ENCODE peak calls at places on chromosomes 12 and 14, in ten cellular contexts. K is left lung; W is iPS DF 6.9; Z is uterus; H is ovary; B is pancreas; O is CD8-positive, alpha-beta T cell; Y is adipocyte; U is right lobe of liver; P is GM23248. T is an unnamed sample. For H3K4me1 and H3K9me3, the result is how much of the 10 kb centered on the place peaks cover.

GRCh38 chr14:84064756-84065155 is 1465.2 kb upstream of the FLRT2 start:
- DNase-seq in P (no peak), Z (no peak), K (no peak), Y (no peak), B (no peak), H (no peak), W (no peak), O (no peak), U (no peak), T (no peak)

GRCh38 chr12:130519-130918 is 64.0 kb downstream of the IQSEC3 start:
- DNase-seq in P (no peak), Y (no peak), O (no peak), B (no peak), U (no peak), K (no peak), W (no peak), H (no peak), Z (no peak), T (no peak)

GRCh38 chr14:52522033-52522432 is 30.3 kb downstream of the TXNDC16 start:
- DNase-seq in O (no peak), Y (no peak), P (no peak), H (no peak), U (no peak), K (no peak), W (no peak), Z (no peak), B (no peak), T (no peak)

GRCh38 chr14:104135121-104135903 is 3.1 kb upstream of the KIF26A start:
- DNase-seq in O (no peak), B (peak), Y (peak), P (peak), Z (no peak), K (peak), H (peak), U (peak), W (peak), T (no peak)

GRCh38 chr12:54993181-54993835 is 8.7 kb upstream of the TESPA1 start:
- DNase-seq in B (no peak), P (peak), K (no peak), W (no peak), O (peak), Y (peak), U (no peak), H (peak), Z (peak), T (peak)

GRCh38 chr12:26803552-26803951 is 29.4 kb downstream of the ITPR2 start:
- DNase-seq in K (no peak), Y (peak), O (no peak), B (no peak), H (no peak), Z (no peak), W (no peak), U (no peak), P (peak), T (no peak)

GRCh38 chr14:99509871-99510555 is 28.8 kb downstream of the CCNK start:
- DNase-seq in W (no peak), P (no peak), Y (no peak), H (no peak), O (no peak), B (peak), U (no peak), Z (no peak), K (no peak), T (no peak)

GRCh38 chr12:55738113-55739024 is 4.6 kb upstream of the GDF11 start:
- DNase-seq in B (peak), K (peak), W (peak), Y (peak), U (peak), Z (peak), P (peak), H (peak), O (peak), T (peak)

GRCh38 chr14:58716706-58717105 is 78.9 kb downstream of the DACT1 start:
- DNase-seq in W (no peak), O (no peak), K (no peak), H (no peak), B (no peak), Z (no peak), P (no peak), U (no peak), Y (no peak), T (no peak)

GRCh38 chr12:13628067-13628466 is 353.3 kb downstream of the GRIN2B start:
- DNase-seq in W (no peak), O (no peak), U (no peak), Y (no peak), K (no peak), P (no peak), H (no peak), Z (no peak), B (no peak), T (no peak)

GRCh38 chr12:94553130-94553519 is 93.5 kb upstream of the CEP83 start:
- DNase-seq in H (peak), P (peak), Z (no peak), W (no peak), B (no peak), U (no peak), O (no peak), Y (peak), K (no peak), T (no peak)

GRCh38 chr14:59101441-59101840 is 87.0 kb upstream of the DAAM1 start:
- DNase-seq in B (no peak), H (no peak), K (no peak), O (no peak), Z (no peak), U (no peak), P (no peak), W (no peak), Y (no peak), T (no peak)

GRCh38 chr12:79949098-79949497 is 14.2 kb upstream of the PPP1R12A start:
- DNase-seq in Y (no peak), H (no peak), K (no peak), B (no peak), Z (no peak), U (no peak), P (no peak), O (no peak), W (no peak), T (no peak)

GRCh38 chr14:61645247-61645646 is 50.1 kb upstream of the HIF1A start:
- DNase-seq in U (no peak), O (no peak), B (no peak), Z (no peak), H (no peak), W (no peak), P (no peak), Y (no peak), K (no peak), T (no peak)

GRCh38 chr12:19026035-19026434 is 103.5 kb upstream of the PLEKHA5 start:
- DNase-seq in Y (no peak), P (no peak), B (no peak), Z (no peak), H (no peak), O (no peak), K (no peak), W (no peak), U (no peak), T (no peak)

GRCh38 chr14:23366163-23366921 is 1.4 kb upstream of the EFS start:
- DNase-seq in P (peak), U (peak), K (peak), H (peak), W (no peak), O (no peak), B (no peak), Y (peak), Z (peak), T (no peak)

GRCh38 chr12:57717131-57717530 is 21.4 kb downstream of the AGAP2 start:
- DNase-seq in U (no peak), K (no peak), H (no peak), Y (no peak), O (no peak), W (no peak), P (no peak), Z (no peak), B (no peak), T (no peak)

GRCh38 chr12:132614861-132615578 is 3.6 kb upstream of the P2RX2 start:
- DNase-seq in W (peak), U (peak), H (peak), P (peak), K (peak), B (peak), Y (peak), O (peak), Z (peak), T (peak)

GRCh38 chr12:116818341-116818856 is 62.8 kb downstream of the HRK start:
- DNase-seq in Y (peak), W (no peak), P (peak), Z (peak), K (no peak), H (peak), U (no peak), B (no peak), O (peak), T (peak)

GRCh38 chr12:104064031-104064841 is at the start of gene HCFC2:
- DNase-seq in O (peak), W (peak), K (peak), P (peak), U (peak), H (peak), Y (peak), Z (peak), B (peak), T (peak)

GRCh38 chr12:10453144-10453543 is at the start of gene KLRC1:
- DNase-seq in P (no peak), U (no peak), Z (no peak), Y (no peak), W (no peak), H (no peak), K (no peak), O (no peak), B (no peak), T (no peak)

GRCh38 chr12:104182144-104182543 is 33.4 kb upstream of the TXNRD1 start:
- DNase-seq in B (peak), P (peak), H (peak), O (no peak), K (peak), Z (peak), W (no peak), Y (peak), U (peak), T (no peak)

GRCh38 chr14:85308531-85309300 is 221.2 kb upstream of the FLRT2 start:
- DNase-seq in W (no peak), H (no peak), Z (no peak), B (no peak), O (no peak), Y (no peak), K (no peak), P (no peak), U (no peak), T (no peak)

GRCh38 chr12:47411961-47412360 is 293.9 kb downstream of the RPAP3 start:
- DNase-seq in Z (no peak), U (no peak), W (no peak), K (no peak), Y (peak), P (peak), H (no peak), B (no peak), O (no peak), T (no peak)

GRCh38 chr14:104101651-104102281 is 16.3 kb downstream of the ASPG start:
- DNase-seq in U (peak), P (no peak), B (peak), H (peak), W (no peak), Z (no peak), K (no peak), O (no peak), Y (no peak), T (no peak)

GRCh38 chr12:108696111-108696995 is 35.0 kb downstream of the CORO1C start:
- DNase-seq in W (no peak), Y (peak), B (no peak), O (no peak), K (no peak), Z (peak), H (no peak), P (peak), U (no peak), T (no peak)

GRCh38 chr12:69524755-69525509 is 54.7 kb downstream of the FRS2 start:
- DNase-seq in Z (no peak), U (no peak), W (no peak), H (no peak), O (no peak), K (no peak), B (no peak), P (peak), Y (no peak), T (no peak)

GRCh38 chr12:95577820-95578219 is 26.5 kb upstream of the USP44 start:
- DNase-seq in Y (no peak), P (no peak), U (no peak), H (no peak), W (no peak), O (no peak), K (no peak), B (no peak), Z (no peak), T (no peak)

GRCh38 chr12:96233941-96234461 is 39.8 kb downstream of the ELK3 start:
- DNase-seq in O (no peak), Y (no peak), B (no peak), H (peak), K (peak), P (peak), W (no peak), Z (peak), U (peak), T (no peak)

GRCh38 chr14:61620130-61620946 is 75.0 kb upstream of the HIF1A start:
- DNase-seq in Z (no peak), P (peak), H (no peak), K (no peak), W (no peak), U (no peak), Y (peak), O (no peak), B (no peak), T (no peak)

GRCh38 chr12:105740970-105741725 is 397.6 kb downstream of the NUAK1 start:
- DNase-seq in B (no peak), Z (peak), P (peak), U (no peak), Y (no peak), H (peak), W (no peak), K (no peak), O (no peak), T (no peak)

GRCh38 chr12:51890511-51891171 is 2.7 kb downstream of the ANKRD33 start:
- DNase-seq in H (peak), U (peak), B (no peak), Y (no peak), P (no peak), O (no peak), W (no peak), K (no peak), Z (no peak), T (no peak)

GRCh38 chr12:63980211-63980610 is 135.7 kb downstream of the SRGAP1 start:
- DNase-seq in H (no peak), U (no peak), W (no peak), Z (no peak), P (no peak), B (no peak), O (no peak), K (no peak), Y (no peak), T (no peak)

GRCh38 chr12:80056232-80056631 is 43.1 kb upstream of the OTOGL start:
- DNase-seq in O (no peak), P (no peak), W (no peak), H (no peak), B (no peak), K (no peak), Y (no peak), Z (no peak), U (no peak), T (no peak)

GRCh38 chr12:93813972-93814821 is 137.0 kb downstream of the CRADD start:
- DNase-seq in B (no peak), Z (peak), W (no peak), P (peak), O (no peak), K (peak), U (peak), H (peak), Y (peak), T (no peak)

DNA sequence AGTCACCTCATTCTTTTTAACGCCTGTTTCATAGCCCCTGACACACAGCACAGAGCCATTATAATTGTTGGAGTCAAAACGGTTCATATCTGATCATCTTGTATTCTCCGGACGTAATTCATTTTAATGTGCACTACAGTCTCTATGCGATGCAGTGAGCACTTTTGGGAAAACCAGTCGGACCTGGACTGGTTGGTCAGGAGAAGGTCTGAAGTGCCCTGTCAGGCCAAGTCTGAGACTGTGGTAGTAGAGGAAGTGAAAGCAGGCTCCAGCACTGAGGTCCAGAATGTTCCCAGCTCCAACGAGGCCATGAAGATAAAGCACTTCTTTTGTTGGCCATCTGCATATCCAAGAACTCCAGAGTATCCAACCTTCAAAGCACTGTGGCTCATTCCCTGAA is 117.1 kb upstream of the NCOR2 start:
- DNase-seq in O (no peak), W (no peak), P (peak), K (peak), Z (peak), H (no peak), U (no peak), B (no peak), Y (peak), T (no peak)
- H3K4me1 ChIP-seq in O (under half), W (under half), P (under half), K (half or more), Z (under half), H (under half), U (under half), B (under half), Y (half or more), T (under half)

GRCh38 chr14:105882626-105883025 is 356.2 kb downstream of the TMEM121 start:
- DNase-seq in K (peak), B (peak), H (peak), Z (peak), W (no peak), P (no peak), U (no peak), O (peak), Y (no peak), T (peak)

GRCh38 chr14:105885561-105886320 is 359.4 kb downstream of the TMEM121 start:
- DNase-seq in W (no peak), H (peak), Y (no peak), O (peak), K (peak), P (no peak), B (peak), U (peak), Z (peak), T (peak)

GRCh38 chr14:105881021-105881930 is 354.9 kb downstream of the TMEM121 start:
- DNase-seq in K (peak), O (peak), Y (no peak), W (no peak), U (peak), B (peak), P (no peak), H (no peak), Z (peak), T (peak)

GRCh38 chr14:105884808-105885281 is 358.5 kb downstream of the TMEM121 start:
- DNase-seq in Y (no peak), P (no peak), B (peak), H (peak), Z (peak), O (peak), U (peak), K (peak), W (no peak), T (no peak)

GRCh38 chr14:105883066-105884005 is 357.0 kb downstream of the TMEM121 start:
- DNase-seq in H (peak), B (peak), U (peak), K (peak), Z (peak), W (no peak), O (peak), P (no peak), Y (no peak), T (peak)
- H3K9me3 ChIP-seq in H (under half), B (under half), U (under half), K (under half), Z (under half), W (under half), O (under half), P (under half), Y (under half), T (under half)

GRCh38 chr12:119803391-119803791 is 73.7 kb downstream of the CIT start:
- DNase-seq in O (no peak), B (no peak), U (no peak), W (peak), K (peak), H (peak), Y (peak), P (peak), Z (no peak), T (no peak)
- H3K4me3 ChIP-seq in O (no peak), B (no peak), U (no peak), W (no peak), K (no peak), H (no peak), Y (peak), P (peak), Z (no peak), T (no peak)

GRCh38 chr14:77305696-77306095 is 15.0 kb downstream of the POMT2 start:
- DNase-seq in B (no peak), U (no peak), H (no peak), K (no peak), Z (no peak), O (no peak), P (no peak), W (no peak), Y (no peak), T (no peak)
- H3K4me1 ChIP-seq in B (under half), U (under half), H (under half), K (under half), Z (under half), O (under half), P (under half), W (under half), Y (under half), T (under half)

GRCh38 chr12:130465046-130465445 is 127.4 kb downstream of the PIWIL1 start:
- DNase-seq in O (no peak), H (no peak), P (no peak), U (peak), B (no peak), W (no peak), Z (no peak), Y (no peak), K (no peak), T (no peak)

GRCh38 chr12:130465626-130466025 is 127.9 kb downstream of the PIWIL1 start:
- DNase-seq in B (no peak), O (no peak), Z (no peak), U (peak), Y (no peak), W (no peak), H (no peak), K (no peak), P (no peak), T (no peak)

GRCh38 chr12:130468186-130468585 is 130.5 kb downstream of the PIWIL1 start:
- DNase-seq in O (no peak), Z (no peak), B (no peak), P (no peak), W (no peak), K (no peak), U (peak), H (no peak), Y (no peak), T (no peak)

GRCh38 chr12:130470969-130471368 is 133.3 kb downstream of the PIWIL1 start:
- DNase-seq in Z (no peak), K (no peak), P (no peak), H (no peak), U (peak), B (no peak), W (no peak), O (no peak), Y (no peak), T (no peak)

GRCh38 chr12:130468700-130469245 is 131.1 kb downstream of the PIWIL1 start:
- DNase-seq in U (peak), O (no peak), P (no peak), Y (no peak), W (no peak), H (no peak), K (no peak), B (no peak), Z (no peak), T (no peak)
- H3K9me3 ChIP-seq in U (under half), O (under half), P (under half), Y (under half), W (under half), H (under half), K (under half), B (under half), Z (under half), T (under half)

GRCh38 chr14:34711169-34711568 is 3.2 kb downstream of the CFL2 start:
- DNase-seq in B (no peak), Z (peak), U (no peak), O (no peak), K (no peak), Y (peak), H (no peak), P (peak), W (no peak), T (no peak)
- H3K4me3 ChIP-seq in B (no peak), Z (no peak), U (no peak), O (no peak), K (no peak), Y (peak), H (no peak), P (peak), W (no peak), T (no peak)

DNA sequence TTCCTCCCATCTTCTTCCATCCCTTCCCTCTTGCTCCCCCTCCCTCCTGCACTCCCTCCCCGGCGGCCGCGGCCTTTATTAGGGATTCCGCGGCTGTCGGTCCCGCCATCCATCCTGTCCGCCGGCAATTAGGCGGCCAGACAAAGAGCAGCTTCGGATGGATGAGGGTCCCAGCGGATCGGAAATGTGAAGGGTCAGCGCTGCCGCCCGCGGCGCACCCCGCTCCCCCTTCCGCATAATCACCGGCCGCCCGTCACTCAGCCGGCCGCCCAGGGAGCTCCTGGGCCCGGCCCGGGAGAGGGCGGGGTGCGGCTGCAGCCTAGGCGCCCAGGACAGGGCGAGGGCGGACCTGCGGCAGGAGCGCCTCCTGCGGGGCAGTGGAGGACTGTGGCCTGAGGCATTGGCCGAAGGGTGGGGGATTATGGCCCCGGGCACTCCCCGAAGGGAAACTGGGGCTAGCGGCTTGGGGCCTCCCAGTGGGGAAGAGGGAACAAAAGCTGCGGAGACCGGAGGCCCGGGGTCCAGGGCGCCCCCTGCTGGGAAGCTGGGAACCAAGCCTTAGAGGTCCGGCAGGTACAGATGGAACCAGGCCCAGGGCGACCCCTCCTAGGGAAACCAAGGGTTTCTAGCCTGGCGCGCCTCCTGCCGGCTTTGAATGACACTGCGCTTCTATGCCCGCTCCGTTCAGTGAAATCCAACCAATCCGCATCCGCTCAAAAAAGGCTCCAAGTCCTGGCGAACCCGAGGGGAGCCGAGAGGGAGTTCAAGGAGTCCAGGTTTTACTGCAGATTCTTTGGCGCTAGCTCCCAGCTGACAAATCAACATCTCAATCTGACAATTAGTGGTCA is 4.4 kb upstream of the DNAJC22 start:
- DNase-seq in U (peak), P (peak), K (peak), Z (peak), Y (peak), B (peak), O (peak), W (peak), H (peak), T (peak)
- H3K4me1 ChIP-seq in U (under half), P (under half), K (under half), Z (under half), Y (under half), B (under half), O (under half), W (under half), H (under half), T (under half)

GRCh38 chr14:98466807-98467206 is 805.2 kb downstream of the BCL11B start:
- DNase-seq in P (peak), Z (no peak), K (no peak), U (no peak), W (no peak), H (no peak), O (no peak), B (no peak), Y (no peak), T (no peak)
- H3K9me3 ChIP-seq in P (under half), Z (under half), K (under half), U (under half), W (under half), H (under half), O (under half), B (under half), Y (under half), T (under half)